ENCODE peak calls at places on chromosomes 13 and 19, in ten cellular contexts. S, E, D, I, F, B, H, P, C and M are unnamed samples.

GRCh38 chr19:45130888-45131615 is 29.7 kb downstream of the NKPD1 start:
- DNase-seq in S (no peak), E (peak; percentile 38), D (no peak), I (no peak), F (no peak), B (no peak), H (no peak), P (no peak), C (peak; percentile 85), M (no peak)

GRCh38 chr13:31195616-31196015 is 4.2 kb upstream of the B3GLCT start:
- DNase-seq in S (no peak), E (no peak), D (no peak), I (no peak), F (no peak), B (no peak), H (no peak), P (no peak), C (no peak), M (no peak)

GRCh38 chr13:35720690-35721554 is 244.4 kb upstream of the MAB21L1 start:
- DNase-seq in S (peak; percentile 61), E (peak; percentile 81), D (peak; percentile 15), I (peak; percentile 55), F (peak; percentile 53), B (no peak), H (peak; percentile 62), P (no peak), C (peak; percentile 48), M (peak; percentile 81)

GRCh38 chr19:55947532-55947931 is at the start of gene NLRP8:
- DNase-seq in S (no peak), E (no peak), D (no peak), I (no peak), F (no peak), B (no peak), H (no peak), P (no peak), C (no peak), M (no peak)

GRCh38 chr19:39182174-39182505 is 14.6 kb upstream of the NCCRP1 start:
- DNase-seq in S (no peak), E (no peak), D (no peak), I (no peak), F (no peak), B (no peak), H (no peak), P (no peak), C (no peak), M (no peak)

GRCh38 chr19:23437901-23438300 is 42.6 kb upstream of the ZNF91 start:
- DNase-seq in S (no peak), E (no peak), D (no peak), I (no peak), F (no peak), B (no peak), H (no peak), P (no peak), C (no peak), M (no peak)

GRCh38 chr13:113337976-113338375 is 26.0 kb downstream of the GRTP1 start:
- DNase-seq in S (no peak), E (no peak), D (no peak), I (no peak), F (no peak), B (no peak), H (no peak), P (no peak), C (no peak), M (no peak)

GRCh38 chr19:19327672-19328071 is 7.0 kb downstream of the MAU2 start:
- DNase-seq in S (no peak), E (no peak), D (no peak), I (no peak), F (no peak), B (no peak), H (no peak), P (no peak), C (no peak), M (no peak)

GRCh38 chr13:37070956-37071355 is 11.5 kb upstream of the SUPT20H start:
- DNase-seq in S (no peak), E (no peak), D (no peak), I (no peak), F (no peak), B (no peak), H (no peak), P (no peak), C (no peak), M (no peak)

GRCh38 chr13:108212901-108213300 is 2.4 kb downstream of the LIG4 start:
- DNase-seq in S (peak; percentile 32), E (no peak), D (no peak), I (no peak), F (no peak), B (peak; percentile 18), H (no peak), P (peak; percentile 12), C (no peak), M (no peak)

GRCh38 chr19:40611096-40611495 is 9.9 kb downstream of the LTBP4 start:
- DNase-seq in S (no peak), E (no peak), D (no peak), I (no peak), F (no peak), B (no peak), H (no peak), P (no peak), C (no peak), M (no peak)

DNA sequence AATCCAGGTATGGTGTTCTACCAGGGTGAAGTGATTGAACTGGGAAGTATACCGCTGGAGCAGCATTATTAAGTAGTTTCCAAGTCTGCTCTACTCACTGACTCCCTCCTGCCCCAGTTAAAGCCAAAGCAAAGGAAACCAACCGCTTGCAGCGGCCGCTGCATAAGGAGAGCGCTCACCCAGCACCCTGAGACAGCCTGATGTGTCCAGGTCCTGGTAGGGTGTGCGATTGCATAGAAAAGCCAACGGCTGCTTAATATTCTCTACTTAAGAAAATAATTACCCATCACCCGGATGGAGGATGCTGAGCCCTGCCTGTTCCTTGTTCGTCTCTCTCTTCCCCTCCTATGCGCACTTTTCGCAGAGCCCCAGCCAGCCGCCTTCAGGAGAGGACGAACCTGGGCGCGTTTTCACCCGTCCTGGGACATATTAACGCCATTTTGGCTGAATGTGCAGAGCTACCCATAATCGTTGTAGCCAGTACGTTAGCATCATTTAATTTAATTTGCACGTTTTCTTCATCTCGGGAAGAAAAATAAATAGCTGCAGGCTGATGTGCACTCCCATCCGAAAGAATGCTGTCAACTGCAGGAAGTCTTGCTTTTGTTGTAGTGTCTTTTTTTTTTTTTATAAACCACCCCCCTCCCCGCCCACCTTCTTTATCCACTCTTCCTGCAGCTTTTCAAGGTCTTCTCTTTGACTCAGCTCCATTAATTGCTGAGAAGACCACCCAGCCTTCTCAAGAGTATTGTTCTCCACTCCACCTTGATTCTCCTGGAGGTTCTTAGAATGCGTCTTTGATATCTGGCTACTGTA is 214.4 kb downstream of the TEX29 start:
- DNase-seq in S (no peak), E (peak; percentile 34), D (no peak), I (no peak), F (no peak), B (no peak), H (no peak), P (no peak), C (no peak), M (no peak)
- TF ChIP-seq CTCF in S (no peak), E (no peak), D (no peak), I (no peak), F (no peak), B (no peak), H (no peak), P (no peak), C (no peak), M (no peak)

GRCh38 chr19:7679017-7679720 is 1.5 kb upstream of the TRAPPC5 start:
- DNase-seq in S (peak; percentile 83), E (no peak), D (peak; percentile 66), I (no peak), F (no peak), B (peak; percentile 60), H (no peak), P (peak; percentile 83), C (no peak), M (no peak)
- TF ChIP-seq CTCF in S (peak; percentile 64), E (no peak), D (peak; percentile 60), I (no peak), F (no peak), B (peak; percentile 72), H (no peak), P (peak; percentile 73), C (peak; percentile 9), M (no peak)

GRCh38 chr19:33279430-33280350 is 22.6 kb downstream of the CEBPA start:
- DNase-seq in S (no peak), E (no peak), D (peak; percentile 44), I (no peak), F (no peak), B (peak; percentile 61), H (no peak), P (no peak), C (no peak), M (no peak)
- TF ChIP-seq CTCF in S (no peak), E (no peak), D (no peak), I (no peak), F (no peak), B (no peak), H (no peak), P (no peak), C (no peak), M (no peak)

DNA sequence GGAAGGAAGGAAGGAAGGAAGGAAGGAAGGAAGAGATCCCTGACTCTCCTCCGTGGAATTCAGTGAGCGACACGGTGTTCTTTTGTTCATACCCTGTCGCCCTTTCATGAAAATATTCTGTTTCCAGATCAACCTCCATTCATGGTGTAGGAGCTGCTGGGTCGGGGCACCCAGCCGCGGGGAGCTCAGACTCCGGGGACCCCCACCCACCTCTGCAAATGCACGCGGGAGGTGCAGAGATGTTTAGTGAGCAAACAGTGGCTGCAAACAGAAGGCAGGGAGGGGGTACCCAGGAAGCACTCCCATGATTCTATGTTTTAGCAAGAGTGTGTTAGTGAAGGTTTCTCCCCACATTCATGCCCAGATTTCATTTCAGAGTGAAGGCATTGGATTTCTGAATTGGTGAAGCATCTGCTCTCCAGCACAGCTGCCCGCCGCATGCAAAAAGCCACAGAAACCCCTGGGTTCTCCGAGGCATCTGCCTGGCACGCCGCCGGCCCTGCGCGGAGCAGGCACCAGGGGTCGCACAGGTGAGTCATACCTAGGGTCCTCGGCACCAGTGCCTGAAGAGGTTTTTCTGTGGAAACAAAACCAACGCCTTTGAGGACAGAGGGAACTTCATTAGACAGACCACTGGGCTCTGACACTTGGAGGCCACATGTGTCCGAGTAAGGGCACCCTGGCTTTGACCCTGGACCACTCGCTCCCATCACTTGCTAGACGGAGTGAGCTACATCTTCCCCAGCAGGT is 80.6 kb downstream of the ZNF557 start:
- DNase-seq in S (no peak), E (no peak), D (no peak), I (no peak), F (no peak), B (peak; percentile 24), H (no peak), P (no peak), C (no peak), M (no peak)
- TF ChIP-seq CTCF in S (no peak), E (no peak), D (no peak), I (no peak), F (no peak), B (peak; percentile 10), H (no peak), P (no peak), C (no peak), M (no peak)